ENCODE peak calls at places on chromosomes 13 and 19, in seven cellular contexts. T is neuronal stem cell, R is iris pigment epithelial cell, L is nephron progenitor cell, Z is neural crest cell, I is LoVo, C is GF-D8. D is an unnamed sample.

GRCh38 chr13:101397742-101398141 is 18.6 kb downstream of the NALCN start:
- DNase-seq in R (peak; percentile 65), Z (no peak), L (peak; percentile 6), T (no peak), I (no peak), C (no peak), D (peak; percentile 91)

GRCh38 chr13:42553098-42554046 is 20.6 kb upstream of the TNFSF11 start:
- DNase-seq in T (no peak), Z (no peak), R (peak; percentile 93), I (no peak), L (no peak), C (no peak), D (no peak)

GRCh38 chr13:98482476-98483444 is 94.1 kb downstream of the STK24 start:
- DNase-seq in C (no peak), T (no peak), R (peak; percentile 90), I (no peak), L (no peak), Z (no peak), D (peak; percentile 72)

GRCh38 chr13:24688111-24688510 is 7.9 kb downstream of the ATP12A start:
- DNase-seq in I (no peak), R (no peak), L (no peak), T (no peak), Z (no peak), C (no peak), D (peak; percentile 53)

GRCh38 chr19:51407631-51408131 is 9.8 kb downstream of the SIGLEC10 start:
- DNase-seq in I (no peak), L (no peak), T (no peak), Z (no peak), R (peak; percentile 15), C (peak; percentile 77), D (peak; percentile 68)

GRCh38 chr13:109331898-109332297 is 454.5 kb downstream of the IRS2 start:
- DNase-seq in R (peak; percentile 97), Z (no peak), C (no peak), L (peak; percentile 46), I (no peak), T (no peak), D (no peak)

GRCh38 chr19:776549-776948 is 20.7 kb upstream of the PTBP1 start:
- DNase-seq in T (no peak), Z (no peak), C (no peak), L (no peak), R (peak; percentile 8), I (no peak), D (no peak)

GRCh38 chr19:30696514-30696913 is 324.3 kb downstream of the ZNF536 start:
- DNase-seq in T (no peak), C (no peak), Z (peak; percentile 38), L (peak; percentile 74), I (no peak), R (peak; percentile 17), D (peak; percentile 89)

GRCh38 chr19:13267889-13268288 is 117.7 kb downstream of the IER2 start:
- DNase-seq in R (no peak), C (no peak), L (no peak), Z (no peak), T (no peak), I (no peak), D (no peak)

GRCh38 chr13:101624210-101624922 is 171.9 kb downstream of the ITGBL1 start:
- DNase-seq in Z (no peak), T (no peak), L (no peak), R (peak; percentile 28), C (no peak), I (no peak), D (no peak)

GRCh38 chr19:49591731-49592485 is 926 bp downstream of the PRR12 start:
- DNase-seq in R (peak; percentile 42), Z (peak; percentile 22), C (no peak), T (no peak), L (peak; percentile 62), I (no peak), D (peak; percentile 73)

GRCh38 chr19:19157808-19158207 is 12.3 kb downstream of the MEF2B start:
- DNase-seq in C (no peak), R (no peak), I (no peak), Z (no peak), T (no peak), L (no peak), D (no peak)

GRCh38 chr13:25252770-25253169 is 34.5 kb downstream of the MTMR6 start:
- DNase-seq in I (no peak), T (no peak), L (no peak), R (no peak), Z (no peak), C (no peak), D (no peak)

GRCh38 chr19:50333235-50333736 is 4.1 kb upstream of the KCNC3 start:
- DNase-seq in C (peak; percentile 80), R (peak; percentile 89), T (peak; percentile 94), L (peak; percentile 92), Z (peak; percentile 72), I (peak; percentile 82), D (peak; percentile 99)

GRCh38 chr13:36251528-36251927 is 37.2 kb upstream of the SOHLH2 start:
- DNase-seq in Z (no peak), R (peak; percentile 20), T (no peak), C (no peak), L (no peak), I (no peak), D (no peak)

GRCh38 chr13:24624801-24625231 is 55.4 kb upstream of the ATP12A start:
- DNase-seq in I (no peak), Z (no peak), T (no peak), L (no peak), R (no peak), C (no peak), D (peak; percentile 29)

GRCh38 chr19:28633223-28634030 is 579.5 kb downstream of the UQCRFS1 start:
- DNase-seq in Z (peak; percentile 63), I (peak; percentile 43), R (peak; percentile 3), T (peak; percentile 63), C (no peak), L (peak; percentile 68), D (peak; percentile 84)

GRCh38 chr13:46347277-46347676 is 39.8 kb downstream of the RUBCNL start:
- DNase-seq in T (no peak), L (no peak), Z (no peak), I (no peak), R (no peak), C (no peak), D (no peak)

GRCh38 chr19:14683439-14683838 is 6.4 kb upstream of the ZNF333 start:
- DNase-seq in R (no peak), I (no peak), C (peak; percentile 17), L (no peak), Z (no peak), T (no peak), D (no peak)

GRCh38 chr13:28744656-28745055 is 25.9 kb upstream of the SLC46A3 start:
- DNase-seq in I (no peak), R (no peak), L (no peak), Z (no peak), C (peak; percentile 22), T (no peak), D (no peak)

GRCh38 chr19:2059422-2060201 is 8.6 kb upstream of the MKNK2 start:
- DNase-seq in T (no peak), L (peak; percentile 61), I (peak; percentile 88), Z (peak; percentile 30), C (no peak), R (peak; percentile 60), D (peak; percentile 93)

GRCh38 chr13:27967736-27968315 is 1.3 kb downstream of the CDX2 start:
- DNase-seq in I (no peak), Z (no peak), T (no peak), L (peak; percentile 54), C (no peak), R (no peak), D (peak; percentile 76)

GRCh38 chr19:49684251-49684982 is 5.0 kb upstream of the ADM5 start:
- DNase-seq in L (no peak), I (no peak), Z (no peak), C (no peak), T (no peak), R (no peak), D (no peak)

GRCh38 chr19:15529774-15530372 is 21.5 kb downstream of the CYP4F22 start:
- DNase-seq in R (peak; percentile 15), T (no peak), I (no peak), L (no peak), C (no peak), Z (no peak), D (no peak)

GRCh38 chr13:34747507-34747906 is 194.6 kb upstream of the NBEA start:
- DNase-seq in C (no peak), I (no peak), R (no peak), Z (no peak), L (no peak), T (no peak), D (no peak)

D was measured in islet precursor cell.